ENCODE peak calls at places on chromosome 16, in eight cellular contexts. T is mammary epithelial cell, Q is tibial artery, B is ovary, W is prostate gland, E is bronchial epithelial cell, M is fibroblast of lung, V is PC-9. J is an unnamed sample. For H3K36me3, the result is how much of the 10 kb centered on the place peaks cover.

GRCh38 chr16:14492614-14493013 is 137.4 kb downstream of the PARN start:
- DNase-seq in T (no peak), Q (no peak), B (no peak), W (no peak), E (no peak), M (no peak), V (no peak), J (no peak)

GRCh38 chr16:88686062-88686438 is 257 bp downstream of the SNAI3 start:
- DNase-seq in T (no peak), Q (no peak), B (no peak), W (no peak), E (no peak), M (no peak), V (peak), J (no peak)

GRCh38 chr16:87086575-87086974 is 230.6 kb downstream of the C16orf95 start:
- DNase-seq in T (no peak), Q (no peak), B (no peak), W (no peak), E (no peak), M (peak), V (no peak), J (no peak)

GRCh38 chr16:1488054-1488601 is 616 bp downstream of the PTX4 start:
- DNase-seq in T (no peak), Q (no peak), B (no peak), W (no peak), E (no peak), M (no peak), V (no peak), J (no peak)

GRCh38 chr16:88473666-88474534 is 20.8 kb downstream of the ZFPM1 start:
- DNase-seq in T (no peak), Q (peak), B (peak), W (no peak), E (no peak), M (peak), V (no peak), J (no peak)

GRCh38 chr16:306911-307370 is 24.0 kb downstream of the PDIA2 start:
- DNase-seq in T (no peak), Q (no peak), B (no peak), W (no peak), E (no peak), M (no peak), V (no peak), J (no peak)

GRCh38 chr16:15775209-15775608 is 81.6 kb downstream of the MYH11 start:
- DNase-seq in T (peak), Q (no peak), B (no peak), W (no peak), E (peak), M (peak), V (no peak), J (no peak)

GRCh38 chr16:48321307-48322036 is 63.7 kb downstream of the SIAH1 start:
- DNase-seq in T (peak), Q (no peak), B (no peak), W (no peak), E (peak), M (peak), V (no peak), J (no peak)

GRCh38 chr16:75053791-75054555 is 55.1 kb downstream of the ZNRF1 start:
- DNase-seq in T (no peak), Q (peak), B (no peak), W (peak), E (no peak), M (no peak), V (peak), J (no peak)

GRCh38 chr16:51731160-51731559 is 580.1 kb upstream of the SALL1 start:
- DNase-seq in T (no peak), Q (no peak), B (no peak), W (no peak), E (no peak), M (no peak), V (no peak), J (no peak)

GRCh38 chr16:324451-325334 is 27.8 kb downstream of the AXIN1 start:
- DNase-seq in T (no peak), Q (no peak), B (no peak), W (no peak), E (no peak), M (no peak), V (no peak), J (no peak)

GRCh38 chr16:13436641-13437423 is 483.1 kb upstream of the ERCC4 start:
- DNase-seq in T (peak), Q (no peak), B (no peak), W (no peak), E (peak), M (no peak), V (peak), J (peak)

GRCh38 chr16:59048876-59049275 is 314.8 kb upstream of the GOT2 start:
- DNase-seq in T (no peak), Q (no peak), B (no peak), W (no peak), E (no peak), M (no peak), V (no peak), J (no peak)

GRCh38 chr16:59045496-59045895 is 311.4 kb upstream of the GOT2 start:
- DNase-seq in T (no peak), Q (no peak), B (no peak), W (no peak), E (no peak), M (no peak), V (no peak), J (no peak)

GRCh38 chr16:59046335-59046734 is 312.2 kb upstream of the GOT2 start:
- DNase-seq in T (no peak), Q (no peak), B (no peak), W (no peak), E (no peak), M (peak), V (no peak), J (no peak)

GRCh38 chr16:59044616-59045015 is 310.5 kb upstream of the GOT2 start:
- DNase-seq in T (no peak), Q (no peak), B (no peak), W (no peak), E (no peak), M (no peak), V (no peak), J (no peak)

GRCh38 chr16:59047114-59047513 is 313.0 kb upstream of the GOT2 start:
- DNase-seq in T (no peak), Q (no peak), B (no peak), W (no peak), E (no peak), M (no peak), V (no peak), J (no peak)
- TF ChIP-seq CTCF in T (no peak), Q (no peak), B (no peak), W (no peak), E (no peak), M (no peak), V (no peak), J (no peak)

DNA sequence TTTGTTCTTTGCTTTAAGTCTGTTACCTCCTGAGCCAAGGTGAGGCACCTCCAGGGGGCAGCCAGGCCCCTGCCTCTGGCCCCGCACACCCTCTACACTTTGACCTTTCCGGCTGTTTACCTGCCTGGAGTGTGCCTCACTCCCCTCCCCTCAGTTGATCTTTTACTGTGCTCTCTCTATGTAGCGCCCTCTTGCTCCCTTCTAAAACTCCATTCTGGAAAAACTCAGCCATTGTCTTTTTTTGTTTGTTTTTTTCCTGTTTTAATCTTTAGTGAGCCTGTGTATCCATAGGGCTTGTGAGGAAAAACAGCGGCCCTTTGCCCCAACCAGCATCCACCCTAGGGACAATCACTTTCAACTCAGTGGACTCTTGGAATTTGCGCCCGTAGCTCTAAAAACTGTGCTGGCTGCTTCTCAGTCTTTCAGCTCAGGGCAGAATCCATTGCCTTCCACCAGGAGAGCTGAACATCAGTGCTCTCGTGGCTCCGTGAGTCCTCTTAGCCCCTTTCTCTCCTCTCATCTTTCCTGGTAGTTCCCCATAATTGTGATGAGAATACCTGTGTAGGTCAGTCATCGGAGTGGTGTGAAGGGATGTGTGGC is 4.3 kb downstream of the AMDHD2 start:
- DNase-seq in T (no peak), Q (no peak), B (no peak), W (no peak), E (no peak), M (no peak), V (no peak), J (no peak)
- H3K36me3 ChIP-seq in T (under half), Q (under half), B (under half), W (under half), E (under half), M (under half), V (under half), J (under half)

GRCh38 chr16:68640972-68641371 is 4.1 kb upstream of the CDH3 start:
- DNase-seq in T (peak), Q (no peak), B (no peak), W (no peak), E (peak), M (no peak), V (peak), J (no peak)

GRCh38 chr16:68642047-68642435 is 3.1 kb upstream of the CDH3 start:
- DNase-seq in T (no peak), Q (no peak), B (no peak), W (no peak), E (no peak), M (no peak), V (no peak), J (no peak)

GRCh38 chr16:68643847-68644246 is 1.3 kb upstream of the CDH3 start:
- DNase-seq in T (no peak), Q (no peak), B (peak), W (no peak), E (no peak), M (no peak), V (no peak), J (no peak)

GRCh38 chr16:68643227-68643626 is 1.9 kb upstream of the CDH3 start:
- DNase-seq in T (no peak), Q (no peak), B (peak), W (no peak), E (no peak), M (no peak), V (no peak), J (no peak)

DNA sequence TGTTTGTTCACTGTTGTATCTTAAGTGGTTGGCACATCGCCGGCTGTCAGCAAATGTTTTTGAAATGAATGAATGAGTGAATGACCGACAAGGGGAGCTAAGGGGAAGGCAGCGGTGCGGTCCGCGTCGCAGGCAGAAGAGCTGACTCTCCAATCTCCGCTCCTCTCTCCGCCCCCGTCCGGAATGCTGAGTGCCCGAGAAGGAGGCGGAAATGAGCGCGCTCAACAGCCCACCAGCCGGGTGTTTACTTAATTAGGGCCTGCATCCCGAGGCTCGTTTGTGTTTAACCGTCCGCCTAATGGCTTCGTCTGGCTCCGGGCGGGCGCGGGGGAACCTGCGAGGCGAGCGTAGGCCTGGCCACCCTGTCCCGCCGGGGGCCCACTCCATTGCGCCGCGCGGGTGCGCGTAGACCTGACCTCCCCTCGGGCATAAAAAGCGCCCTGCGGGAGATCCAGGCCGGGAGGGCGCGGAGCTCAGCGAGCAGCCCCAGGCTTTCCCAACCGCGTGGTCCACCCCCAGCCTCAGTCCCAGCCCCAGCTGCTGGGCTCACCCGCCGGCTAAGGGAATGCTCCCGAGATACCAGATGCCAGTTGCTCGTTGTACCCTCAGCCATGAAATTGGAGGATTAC is 2.6 kb upstream of the CDH3 start:
- DNase-seq in T (peak), Q (no peak), B (peak), W (no peak), E (peak), M (no peak), V (no peak), J (no peak)
- H3K4me3 ChIP-seq in T (peak), Q (no peak), B (peak), W (no peak), E (peak), M (no peak), V (no peak), J (peak)

GRCh38 chr16:11104168-11105037 is 151.6 kb downstream of the SOCS1 start:
- DNase-seq in T (no peak), Q (no peak), B (no peak), W (no peak), E (no peak), M (no peak), V (no peak), J (no peak)

GRCh38 chr16:11107781-11108465 is 148.1 kb downstream of the SOCS1 start:
- DNase-seq in T (no peak), Q (no peak), B (no peak), W (no peak), E (no peak), M (peak), V (no peak), J (no peak)

GRCh38 chr16:11106726-11107125 is 149.3 kb downstream of the SOCS1 start:
- DNase-seq in T (no peak), Q (no peak), B (no peak), W (no peak), E (no peak), M (no peak), V (no peak), J (no peak)

GRCh38 chr16:11102523-11102898 is 153.5 kb downstream of the SOCS1 start:
- DNase-seq in T (no peak), Q (no peak), B (no peak), W (no peak), E (no peak), M (no peak), V (no peak), J (no peak)

GRCh38 chr16:11105038-11105903 is 150.7 kb downstream of the SOCS1 start:
- DNase-seq in T (peak), Q (peak), B (no peak), W (peak), E (peak), M (peak), V (peak), J (no peak)
- TF ChIP-seq CTCF in T (no peak), Q (no peak), B (no peak), W (no peak), E (no peak), M (peak), V (no peak), J (no peak)

GRCh38 chr16:28869201-28869600 is 5.6 kb downstream of the SH2B1 start:
- DNase-seq in T (no peak), Q (no peak), B (no peak), W (no peak), E (no peak), M (no peak), V (no peak), J (no peak)
- H3K36me3 ChIP-seq in T (under half), Q (half or more), B (under half), W (under half), E (under half), M (under half), V (under half), J (under half)

GRCh38 chr16:72862090-72862489 is 185.8 kb downstream of the ZFHX3 start:
- DNase-seq in T (no peak), Q (no peak), B (no peak), W (no peak), E (no peak), M (no peak), V (no peak), J (no peak)
- H3K4me3 ChIP-seq in T (no peak), Q (no peak), B (no peak), W (no peak), E (no peak), M (no peak), V (no peak), J (no peak)

GRCh38 chr16:49704586-49705155 is 151.2 kb downstream of the ZNF423 start:
- DNase-seq in T (no peak), Q (no peak), B (no peak), W (no peak), E (no peak), M (no peak), V (no peak), J (no peak)
- TF ChIP-seq CTCF in T (no peak), Q (no peak), B (no peak), W (no peak), E (no peak), M (peak), V (no peak), J (no peak)

GRCh38 chr16:67944690-67945391 is 921 bp upstream of the LCAT start:
- DNase-seq in T (no peak), Q (peak), B (peak), W (no peak), E (no peak), M (no peak), V (no peak), J (no peak)
- H3K36me3 ChIP-seq in T (under half), Q (half or more), B (under half), W (under half), E (under half), M (half or more), V (under half), J (under half)

GRCh38 chr16:30472328-30472942 is at the start of gene ITGAL:
- DNase-seq in T (no peak), Q (peak), B (no peak), W (no peak), E (no peak), M (no peak), V (no peak), J (no peak)

GRCh38 chr16:30470632-30471007 is 1.9 kb upstream of the ITGAL start:
- DNase-seq in T (no peak), Q (no peak), B (no peak), W (no peak), E (no peak), M (no peak), V (no peak), J (no peak)

GRCh38 chr16:30474062-30474452 is 1.5 kb downstream of the ITGAL start:
- DNase-seq in T (no peak), Q (no peak), B (no peak), W (no peak), E (no peak), M (no peak), V (no peak), J (no peak)

GRCh38 chr16:30474684-30475083 is 2.1 kb downstream of the ITGAL start:
- DNase-seq in T (no peak), Q (no peak), B (no peak), W (no peak), E (no peak), M (no peak), V (no peak), J (no peak)

DNA sequence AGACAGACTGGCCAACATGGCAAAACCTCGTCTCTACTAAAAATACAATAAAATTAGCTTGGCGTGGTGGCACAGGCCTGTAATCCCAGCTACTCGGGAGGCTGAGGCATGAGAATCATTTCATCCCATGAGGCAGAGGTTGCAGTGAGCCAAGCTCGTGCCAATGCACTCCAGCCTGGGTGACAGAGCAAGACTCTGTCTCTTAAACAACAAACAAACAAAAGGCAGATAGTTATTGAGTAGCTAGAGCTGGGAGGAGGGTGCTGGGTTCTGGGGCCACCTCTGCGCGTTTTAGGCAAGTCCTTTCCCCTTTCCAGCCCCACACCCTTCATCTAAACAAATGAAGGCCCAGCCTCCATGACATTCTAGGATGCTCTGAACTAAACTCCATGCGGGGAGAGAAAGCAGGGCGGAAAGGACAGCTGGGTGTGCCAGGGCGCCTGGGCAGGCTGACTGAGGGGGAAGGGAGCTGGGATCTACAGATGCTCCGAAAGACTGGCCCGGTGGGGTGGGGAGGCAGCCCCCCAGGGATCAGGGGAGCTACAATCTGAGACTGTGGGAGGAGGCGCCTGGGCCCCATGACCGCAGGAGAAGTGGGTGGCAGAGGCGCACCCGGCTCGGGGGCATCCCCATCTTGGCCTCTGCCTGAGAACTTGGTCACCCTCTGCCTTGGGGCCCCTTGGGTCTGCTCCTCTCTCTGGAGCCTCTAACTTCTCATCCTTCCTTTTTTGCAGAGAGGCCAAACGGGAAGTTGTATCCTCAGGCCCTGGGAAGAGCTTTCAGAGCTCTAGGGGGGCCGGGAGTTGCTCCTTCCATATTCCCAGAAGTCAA is 904 bp downstream of the ITGAL start:
- DNase-seq in T (no peak), Q (no peak), B (no peak), W (no peak), E (no peak), M (no peak), V (no peak), J (no peak)
- H3K4me3 ChIP-seq in T (no peak), Q (no peak), B (no peak), W (no peak), E (no peak), M (no peak), V (no peak), J (no peak)

DNA sequence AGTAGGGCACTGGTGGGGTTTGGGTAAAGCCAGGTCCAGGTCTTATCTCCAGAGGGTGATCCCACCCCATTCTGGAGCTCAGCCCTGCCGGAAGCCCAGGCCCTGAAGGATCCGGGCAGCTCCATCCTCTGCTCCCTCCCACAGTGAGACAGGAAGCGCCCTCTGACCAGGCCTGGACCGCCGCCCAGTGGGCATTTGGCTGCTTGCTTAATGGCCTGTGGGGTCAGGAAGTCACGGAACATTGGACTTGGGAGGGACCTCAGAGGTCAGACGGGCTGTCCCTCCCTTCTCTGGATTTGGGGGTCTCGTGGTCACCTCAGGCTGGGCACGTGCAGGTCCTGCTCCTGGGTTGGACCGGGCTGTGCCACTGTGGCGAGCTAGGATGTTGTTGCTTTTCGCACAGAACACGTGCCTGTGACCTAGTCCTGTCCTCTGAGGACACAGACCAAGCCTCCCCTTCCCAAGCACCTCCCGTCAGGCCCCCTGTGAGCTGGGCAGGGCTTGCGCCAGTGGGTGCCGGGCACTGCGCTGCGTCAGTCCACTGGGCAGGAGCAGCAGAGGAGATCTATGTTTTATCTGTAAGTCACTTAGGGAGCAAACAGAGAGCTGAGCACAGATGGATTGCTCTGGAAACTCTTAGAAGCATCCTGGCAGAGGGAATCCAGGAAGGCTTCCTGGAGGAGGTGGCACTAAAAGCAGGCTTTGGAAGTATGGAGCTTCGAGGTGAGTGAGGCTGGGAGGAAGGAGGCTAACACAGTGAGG is 49.4 kb upstream of the GSE1 start:
- DNase-seq in T (no peak), Q (peak), B (peak), W (no peak), E (no peak), M (peak), V (no peak), J (no peak)
- TF ChIP-seq CTCF in T (no peak), Q (no peak), B (no peak), W (no peak), E (no peak), M (peak), V (peak), J (peak)

J was measured in kidney epithelial cell.